ENCODE peak calls at places on chromosomes 13 and 19, in four cellular contexts. F, K, U and Z are unnamed samples. For H3K4me1, the result is how much of the 10 kb centered on the place peaks cover.

GRCh38 chr13:106133025-106133424 is 402.4 kb downstream of the EFNB2 start:
- DNase-seq in U (peak), K (no peak), F (peak), Z (peak)

GRCh38 chr13:25738342-25738771 is 313.5 kb downstream of the SHISA2 start:
- DNase-seq in U (no peak), F (peak), K (no peak), Z (peak)

GRCh38 chr19:15466851-15467733 is 2.7 kb upstream of the RASAL3 start:
- DNase-seq in F (peak), K (no peak), U (peak), Z (no peak)

GRCh38 chr19:38213911-38214625 is 10.0 kb downstream of the DPF1 start:
- DNase-seq in U (peak), K (no peak), F (peak), Z (no peak)

GRCh38 chr13:110107568-110108347 is 199.2 kb downstream of the COL4A1 start:
- DNase-seq in K (no peak), U (no peak), F (no peak), Z (no peak)

GRCh38 chr13:26220575-26220974 is 1.5 kb downstream of the RNF6 start:
- DNase-seq in F (peak), K (no peak), U (peak), Z (peak)

GRCh38 chr13:114004416-114005205 is 30.7 kb upstream of the C13orf46 start:
- DNase-seq in U (peak), K (no peak), F (peak), Z (no peak)

GRCh38 chr19:33310606-33311325 is 8.4 kb upstream of the CEBPA start:
- DNase-seq in K (no peak), F (no peak), U (no peak), Z (no peak)

GRCh38 chr13:71513414-71514063 is 353.5 kb downstream of the DACH1 start:
- DNase-seq in F (no peak), K (no peak), U (no peak), Z (no peak)

DNA sequence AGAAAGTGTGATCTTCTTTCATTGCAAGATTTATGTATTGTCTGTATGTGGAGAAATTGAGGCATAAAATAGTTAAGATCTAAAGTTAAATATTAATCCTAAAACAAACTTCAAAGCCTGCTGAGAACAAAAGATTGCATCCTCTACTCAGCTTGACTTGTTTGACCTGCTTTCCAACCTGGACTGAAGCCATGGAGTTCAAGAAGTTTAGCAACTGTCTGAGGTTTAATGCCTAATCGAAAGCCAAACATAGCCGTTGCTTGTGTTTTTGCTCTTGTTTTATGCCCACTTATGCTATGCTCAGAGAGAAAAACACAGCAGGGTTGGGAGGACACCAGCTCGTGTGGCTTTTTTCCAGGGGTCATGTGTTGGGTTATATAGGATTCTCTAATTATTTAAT is 135.6 kb downstream of the NUFIP1 start:
- DNase-seq in F (no peak), K (no peak), U (no peak), Z (no peak)
- H3K4me3 ChIP-seq in F (no peak), K (no peak), U (no peak), Z (no peak)

DNA sequence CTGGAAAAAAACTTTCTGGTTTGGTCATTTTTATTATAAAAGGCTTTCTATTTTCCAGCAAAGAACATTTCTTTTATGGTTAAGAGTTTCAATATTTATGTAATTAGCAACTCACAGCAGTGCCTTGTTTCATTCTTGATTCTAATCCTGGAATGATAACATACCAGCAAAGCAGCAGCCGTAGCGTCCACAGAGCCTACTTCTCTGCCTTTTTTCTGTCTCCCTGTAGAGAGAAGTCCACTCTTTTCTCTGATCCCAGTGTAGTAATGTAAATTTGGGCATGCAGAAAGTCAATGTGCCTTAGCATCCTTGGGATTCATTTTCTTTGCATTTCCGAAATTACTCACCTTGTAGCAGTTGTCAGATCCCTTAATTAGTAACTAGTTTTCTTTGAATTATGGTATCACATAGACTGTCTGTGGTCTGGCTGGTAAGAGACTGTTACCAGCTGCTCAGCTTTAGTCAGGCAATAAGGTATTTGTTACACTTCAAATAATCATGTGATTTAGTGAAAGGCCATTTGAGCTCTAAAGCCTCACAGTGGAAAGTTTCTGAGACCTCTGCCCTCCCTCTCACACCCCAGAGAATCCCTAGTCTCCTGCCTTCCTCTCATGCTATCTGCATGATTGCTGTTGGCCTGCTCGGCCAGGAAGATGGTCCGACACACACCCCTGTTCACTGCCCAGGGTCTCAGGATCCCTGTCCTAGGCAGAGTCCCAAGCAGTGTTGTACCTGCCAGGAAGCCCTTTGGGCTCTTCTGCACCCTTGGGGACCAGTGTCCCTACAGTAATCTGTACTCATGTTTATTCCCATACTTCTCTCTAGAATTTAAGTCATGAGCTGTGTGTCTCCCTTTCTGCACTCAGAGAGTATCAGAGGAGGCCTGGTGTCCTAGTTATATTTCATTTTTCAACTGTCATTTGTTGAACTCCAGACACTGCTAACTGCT is 86.3 kb downstream of the LRCH1 start:
- DNase-seq in K (no peak), U (no peak), F (peak), Z (peak)
- H3K9ac ChIP-seq in K (no peak), U (no peak), F (no peak), Z (no peak)

DNA sequence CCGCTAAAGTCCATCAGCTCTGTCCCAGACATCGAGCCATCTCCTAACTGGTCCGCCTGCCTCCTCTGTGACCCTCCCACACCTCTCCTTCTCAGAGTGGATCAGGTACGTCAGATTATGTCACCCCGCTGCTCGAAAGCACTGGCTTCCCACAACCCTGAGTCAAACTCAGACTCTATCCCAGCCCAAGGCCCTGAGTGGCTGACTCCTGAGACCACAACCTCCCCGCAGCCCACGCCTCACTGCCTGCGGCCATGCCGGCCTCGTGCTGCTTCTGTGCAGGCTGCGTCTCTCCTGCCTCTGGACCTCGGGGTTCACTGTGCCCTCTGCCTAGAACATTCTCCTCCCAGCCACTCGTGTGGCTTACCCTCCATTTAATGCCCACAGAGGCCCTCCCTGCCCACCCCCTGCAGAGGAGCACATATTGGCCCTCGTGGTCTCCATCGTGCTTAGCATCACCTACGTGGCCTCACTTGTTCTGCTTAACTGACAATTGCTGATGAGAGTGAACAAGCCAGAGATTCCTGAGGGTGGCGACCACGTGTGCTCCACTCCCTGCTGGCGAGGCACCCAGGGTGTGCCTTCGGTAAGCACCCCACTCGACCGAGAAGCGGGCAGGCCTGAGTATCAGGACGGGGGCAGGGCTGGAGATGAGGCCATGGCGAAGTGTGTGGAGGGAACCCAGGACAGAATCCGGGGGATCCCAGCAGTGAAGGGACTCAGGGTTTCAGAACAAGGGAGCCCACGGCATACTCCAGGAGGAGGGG is 13.5 kb upstream of the FKRP start:
- DNase-seq in F (peak), K (no peak), U (no peak), Z (no peak)
- H3K4me1 ChIP-seq in F (under half), K (under half), U (under half), Z (under half)

DNA sequence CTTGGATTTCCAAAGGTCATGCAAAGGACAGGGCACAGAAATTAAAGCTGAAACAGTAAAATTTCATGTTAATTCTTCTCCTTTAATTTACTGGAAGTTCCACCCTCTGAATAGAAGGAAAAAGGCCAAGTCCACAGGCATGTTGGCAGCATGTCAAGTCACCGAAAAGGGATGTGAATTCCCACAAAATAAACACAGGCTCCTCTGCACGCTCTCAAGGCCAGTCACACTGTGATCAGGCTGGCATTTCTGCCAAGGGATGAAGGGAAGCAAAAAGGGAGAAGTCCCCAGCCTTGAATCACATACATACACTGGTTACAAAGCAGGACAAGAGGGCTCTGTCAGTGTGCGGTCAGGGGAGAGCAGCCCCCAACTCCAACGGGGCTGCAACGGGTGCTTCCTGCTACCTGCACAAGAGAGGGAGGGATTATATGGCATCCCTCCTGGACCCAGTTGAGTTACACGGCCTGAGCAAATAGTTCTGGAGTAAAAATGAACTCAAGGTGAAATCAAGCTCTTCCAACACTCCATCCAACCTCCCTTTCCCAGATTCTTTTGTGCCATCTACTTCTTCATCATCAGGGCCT is 6.9 kb downstream of the DCLK1 start:
- DNase-seq in K (no peak), U (peak), F (peak), Z (peak)
- H3K4me3 ChIP-seq in K (no peak), U (no peak), F (no peak), Z (peak)

GRCh38 chr19:1015061-1015781 is 5.7 kb downstream of the TMEM259 start:
- DNase-seq in U (no peak), F (no peak), K (no peak), Z (no peak)
- H3K9ac ChIP-seq in U (no peak), F (no peak), K (no peak), Z (peak)

GRCh38 chr19:13169769-13170168 is 19.6 kb downstream of the IER2 start:
- DNase-seq in U (peak), K (peak), F (peak), Z (peak)
- H3K4me1 ChIP-seq in U (under half), K (half or more), F (under half), Z (under half)

GRCh38 chr19:46603752-46604241 is 2.7 kb downstream of the CALM3 start:
- DNase-seq in F (no peak), U (no peak), K (no peak), Z (peak)
- H3K4me3 ChIP-seq in F (peak), U (no peak), K (no peak), Z (peak)